ENCODE peak calls at places on chromosomes 16 and 17, in six cellular contexts. One of them, this sample, is unnamed.

GRCh38 chr17:10316986-10317834 is 55.6 kb downstream of the MYH13 start:
- DNase-seq in GM13976: peak
- DNase-seq in NCI-H1417: no peak
- DNase-seq in left kidney: peak
- DNase-seq in HTR-8/SVneo: peak
- DNase-seq in NCI-H1092: no peak
- DNase-seq in this sample: peak

GRCh38 chr17:59893617-59894100 is 738 bp downstream of the RPS6KB1 start:
- DNase-seq in GM13976: no peak
- DNase-seq in NCI-H1417: no peak
- DNase-seq in left kidney: peak
- DNase-seq in HTR-8/SVneo: peak
- DNase-seq in NCI-H1092: peak
- DNase-seq in this sample: peak

GRCh38 chr17:42744283-42744805 is 496 bp downstream of the EZH1 start:
- DNase-seq in GM13976: peak
- DNase-seq in NCI-H1417: peak
- DNase-seq in left kidney: peak
- DNase-seq in HTR-8/SVneo: peak
- DNase-seq in NCI-H1092: peak
- DNase-seq in this sample: peak

GRCh38 chr17:51275381-51275780 is 15.0 kb downstream of the UTP18 start:
- DNase-seq in GM13976: no peak
- DNase-seq in NCI-H1417: no peak
- DNase-seq in left kidney: no peak
- DNase-seq in HTR-8/SVneo: no peak
- DNase-seq in NCI-H1092: no peak
- DNase-seq in this sample: no peak

GRCh38 chr17:69117855-69118758 is 23.6 kb downstream of the ABCA6 start:
- DNase-seq in GM13976: no peak
- DNase-seq in NCI-H1417: no peak
- DNase-seq in left kidney: no peak
- DNase-seq in HTR-8/SVneo: no peak
- DNase-seq in NCI-H1092: no peak
- DNase-seq in this sample: peak

GRCh38 chr17:31789707-31790505 is 69.1 kb downstream of the COPRS start:
- DNase-seq in GM13976: peak
- DNase-seq in NCI-H1417: no peak
- DNase-seq in left kidney: peak
- DNase-seq in HTR-8/SVneo: no peak
- DNase-seq in NCI-H1092: no peak
- DNase-seq in this sample: peak

GRCh38 chr16:30876867-30877266 is 17.0 kb downstream of the BCL7C start:
- DNase-seq in GM13976: no peak
- DNase-seq in NCI-H1417: no peak
- DNase-seq in left kidney: peak
- DNase-seq in HTR-8/SVneo: no peak
- DNase-seq in NCI-H1092: no peak
- DNase-seq in this sample: no peak

GRCh38 chr16:21302898-21303528 is 24.9 kb upstream of the CRYM start:
- DNase-seq in GM13976: no peak
- DNase-seq in NCI-H1417: no peak
- DNase-seq in left kidney: no peak
- DNase-seq in HTR-8/SVneo: no peak
- DNase-seq in NCI-H1092: no peak
- DNase-seq in this sample: peak

GRCh38 chr17:20562587-20562986 is 16.9 kb upstream of the CDRT15L2 start:
- DNase-seq in GM13976: no peak
- DNase-seq in NCI-H1417: no peak
- DNase-seq in left kidney: no peak
- DNase-seq in HTR-8/SVneo: no peak
- DNase-seq in NCI-H1092: no peak
- DNase-seq in this sample: no peak

GRCh38 chr16:49986351-49987124 is 38.5 kb upstream of the CNEP1R1 start:
- DNase-seq in GM13976: no peak
- DNase-seq in NCI-H1417: no peak
- DNase-seq in left kidney: no peak
- DNase-seq in HTR-8/SVneo: no peak
- DNase-seq in NCI-H1092: peak
- DNase-seq in this sample: no peak

GRCh38 chr17:22704674-22705073 is 1012.4 kb downstream of the KCNJ18 start:
- DNase-seq in GM13976: no peak
- DNase-seq in NCI-H1417: no peak
- DNase-seq in left kidney: no peak
- DNase-seq in HTR-8/SVneo: no peak
- DNase-seq in NCI-H1092: no peak
- DNase-seq in this sample: no peak

GRCh38 chr17:73749337-73749807 is 105.1 kb upstream of the SDK2 start:
- DNase-seq in GM13976: no peak
- DNase-seq in NCI-H1417: no peak
- DNase-seq in left kidney: no peak
- DNase-seq in HTR-8/SVneo: no peak
- DNase-seq in NCI-H1092: no peak
- DNase-seq in this sample: no peak

GRCh38 chr17:65556014-65556909 is 5.2 kb downstream of the AXIN2 start:
- DNase-seq in GM13976: peak
- DNase-seq in NCI-H1417: peak
- DNase-seq in left kidney: peak
- DNase-seq in HTR-8/SVneo: peak
- DNase-seq in NCI-H1092: peak
- DNase-seq in this sample: peak

GRCh38 chr17:41624208-41625101 is at the start of gene KRT17:
- DNase-seq in GM13976: no peak
- DNase-seq in NCI-H1417: no peak
- DNase-seq in left kidney: peak
- DNase-seq in HTR-8/SVneo: no peak
- DNase-seq in NCI-H1092: no peak
- DNase-seq in this sample: no peak

GRCh38 chr17:10652984-10653680 is 4.0 kb downstream of the MYH3 start:
- DNase-seq in GM13976: peak
- DNase-seq in NCI-H1417: no peak
- DNase-seq in left kidney: no peak
- DNase-seq in HTR-8/SVneo: no peak
- DNase-seq in NCI-H1092: no peak
- DNase-seq in this sample: peak

GRCh38 chr16:83953796-83954576 is 946 bp downstream of the OSGIN1 start:
- DNase-seq in GM13976: peak
- DNase-seq in NCI-H1417: peak
- DNase-seq in left kidney: peak
- DNase-seq in HTR-8/SVneo: peak
- DNase-seq in NCI-H1092: no peak
- DNase-seq in this sample: peak

GRCh38 chr16:86831366-86831765 is 253.0 kb downstream of the FOXL1 start:
- DNase-seq in GM13976: no peak
- DNase-seq in NCI-H1417: no peak
- DNase-seq in left kidney: no peak
- DNase-seq in HTR-8/SVneo: no peak
- DNase-seq in NCI-H1092: no peak
- DNase-seq in this sample: no peak

GRCh38 chr16:28210264-28210663 is 1.5 kb downstream of the XPO6 start:
- DNase-seq in GM13976: no peak
- DNase-seq in NCI-H1417: no peak
- DNase-seq in left kidney: no peak
- DNase-seq in HTR-8/SVneo: no peak
- DNase-seq in NCI-H1092: no peak
- DNase-seq in this sample: no peak

GRCh38 chr17:74541176-74542111 is 4.5 kb downstream of the CD300C start:
- DNase-seq in GM13976: no peak
- DNase-seq in NCI-H1417: no peak
- DNase-seq in left kidney: no peak
- DNase-seq in HTR-8/SVneo: no peak
- DNase-seq in NCI-H1092: no peak
- DNase-seq in this sample: no peak